ENCODE peak calls at places on chromosomes 12 and 14, in ten cellular contexts. One of them, this sample, is unnamed. For H3K36me3, the result is how much of the 10 kb centered on the place peaks cover.

GRCh38 chr14:77498120-77498979 is at the start of gene ISM2:
- DNase-seq in spleen: peak
- DNase-seq in tibial artery: no peak
- DNase-seq in right lobe of liver: peak
- DNase-seq in right atrium auricular region: no peak
- DNase-seq in psoas muscle: no peak
- DNase-seq in fibroblast of lung: peak
- DNase-seq in K562: peak
- DNase-seq in cardiac muscle cell: peak
- DNase-seq in pancreas: peak
- DNase-seq in this sample: no peak

GRCh38 chr12:22262309-22262708 is 72.2 kb downstream of the ST8SIA1 start:
- DNase-seq in right atrium auricular region: no peak
- DNase-seq in spleen: no peak
- DNase-seq in tibial artery: no peak
- DNase-seq in right lobe of liver: no peak
- DNase-seq in pancreas: no peak
- DNase-seq in cardiac muscle cell: no peak
- DNase-seq in psoas muscle: no peak
- DNase-seq in K562: no peak
- DNase-seq in fibroblast of lung: peak
- DNase-seq in this sample: no peak

GRCh38 chr12:106227641-106228319 is 20.0 kb downstream of the CKAP4 start:
- DNase-seq in psoas muscle: no peak
- DNase-seq in right lobe of liver: peak
- DNase-seq in tibial artery: no peak
- DNase-seq in K562: no peak
- DNase-seq in cardiac muscle cell: no peak
- DNase-seq in spleen: peak
- DNase-seq in fibroblast of lung: peak
- DNase-seq in pancreas: no peak
- DNase-seq in right atrium auricular region: peak
- DNase-seq in this sample: no peak

GRCh38 chr12:24630446-24630845 is 318.5 kb downstream of the BCAT1 start:
- DNase-seq in right lobe of liver: no peak
- DNase-seq in K562: no peak
- DNase-seq in tibial artery: no peak
- DNase-seq in psoas muscle: no peak
- DNase-seq in right atrium auricular region: no peak
- DNase-seq in pancreas: no peak
- DNase-seq in fibroblast of lung: no peak
- DNase-seq in cardiac muscle cell: no peak
- DNase-seq in spleen: no peak
- DNase-seq in this sample: no peak

GRCh38 chr14:105025429-105025828 is 4.5 kb upstream of the CDCA4 start:
- DNase-seq in right atrium auricular region: no peak
- DNase-seq in cardiac muscle cell: no peak
- DNase-seq in psoas muscle: no peak
- DNase-seq in K562: no peak
- DNase-seq in spleen: no peak
- DNase-seq in fibroblast of lung: no peak
- DNase-seq in tibial artery: no peak
- DNase-seq in pancreas: no peak
- DNase-seq in right lobe of liver: no peak
- DNase-seq in this sample: no peak

GRCh38 chr12:27967551-27968054 is 4.9 kb downstream of the PTHLH start:
- DNase-seq in spleen: no peak
- DNase-seq in K562: no peak
- DNase-seq in psoas muscle: no peak
- DNase-seq in right atrium auricular region: no peak
- DNase-seq in pancreas: no peak
- DNase-seq in right lobe of liver: no peak
- DNase-seq in tibial artery: no peak
- DNase-seq in fibroblast of lung: peak
- DNase-seq in cardiac muscle cell: no peak
- DNase-seq in this sample: no peak

GRCh38 chr12:29762637-29763300 is 21.0 kb downstream of the TMTC1 start:
- DNase-seq in right atrium auricular region: peak
- DNase-seq in pancreas: no peak
- DNase-seq in tibial artery: no peak
- DNase-seq in psoas muscle: peak
- DNase-seq in fibroblast of lung: no peak
- DNase-seq in K562: no peak
- DNase-seq in spleen: no peak
- DNase-seq in right lobe of liver: no peak
- DNase-seq in cardiac muscle cell: no peak
- DNase-seq in this sample: no peak

GRCh38 chr14:34029921-34030334 is 79.1 kb upstream of the EGLN3 start:
- DNase-seq in tibial artery: peak
- DNase-seq in pancreas: no peak
- DNase-seq in spleen: no peak
- DNase-seq in right atrium auricular region: no peak
- DNase-seq in right lobe of liver: no peak
- DNase-seq in K562: peak
- DNase-seq in fibroblast of lung: peak
- DNase-seq in cardiac muscle cell: no peak
- DNase-seq in psoas muscle: peak
- DNase-seq in this sample: no peak

GRCh38 chr12:82655751-82656150 is 31.0 kb upstream of the TMTC2 start:
- DNase-seq in psoas muscle: no peak
- DNase-seq in K562: no peak
- DNase-seq in cardiac muscle cell: no peak
- DNase-seq in pancreas: no peak
- DNase-seq in fibroblast of lung: no peak
- DNase-seq in spleen: no peak
- DNase-seq in tibial artery: no peak
- DNase-seq in right atrium auricular region: no peak
- DNase-seq in right lobe of liver: no peak
- DNase-seq in this sample: no peak

GRCh38 chr12:1773937-1774655 is 46.3 kb upstream of the LRTM2 start:
- DNase-seq in psoas muscle: peak
- DNase-seq in spleen: no peak
- DNase-seq in fibroblast of lung: no peak
- DNase-seq in cardiac muscle cell: peak
- DNase-seq in pancreas: no peak
- DNase-seq in right atrium auricular region: no peak
- DNase-seq in K562: no peak
- DNase-seq in tibial artery: no peak
- DNase-seq in right lobe of liver: no peak
- DNase-seq in this sample: no peak

GRCh38 chr14:91416744-91417133 is 881 bp downstream of the CCDC88C start:
- DNase-seq in psoas muscle: no peak
- DNase-seq in tibial artery: no peak
- DNase-seq in cardiac muscle cell: no peak
- DNase-seq in pancreas: peak
- DNase-seq in fibroblast of lung: no peak
- DNase-seq in spleen: peak
- DNase-seq in K562: peak
- DNase-seq in right atrium auricular region: no peak
- DNase-seq in right lobe of liver: no peak
- DNase-seq in this sample: no peak

GRCh38 chr14:90574640-90575131 is 177.9 kb downstream of the CALM1 start:
- DNase-seq in K562: no peak
- DNase-seq in tibial artery: no peak
- DNase-seq in fibroblast of lung: no peak
- DNase-seq in spleen: peak
- DNase-seq in pancreas: no peak
- DNase-seq in cardiac muscle cell: peak
- DNase-seq in right atrium auricular region: no peak
- DNase-seq in right lobe of liver: no peak
- DNase-seq in psoas muscle: peak
- DNase-seq in this sample: no peak

GRCh38 chr14:105890474-105891220 is 364.3 kb downstream of the TMEM121 start:
- DNase-seq in fibroblast of lung: no peak
- DNase-seq in K562: peak
- DNase-seq in psoas muscle: no peak
- DNase-seq in tibial artery: peak
- DNase-seq in right atrium auricular region: no peak
- DNase-seq in cardiac muscle cell: no peak
- DNase-seq in spleen: peak
- DNase-seq in right lobe of liver: peak
- DNase-seq in pancreas: peak
- DNase-seq in this sample: no peak

GRCh38 chr12:63846249-63846967 is 1.9 kb downstream of the SRGAP1 start:
- DNase-seq in K562: no peak
- DNase-seq in pancreas: no peak
- DNase-seq in fibroblast of lung: no peak
- DNase-seq in cardiac muscle cell: no peak
- DNase-seq in psoas muscle: no peak
- DNase-seq in right lobe of liver: no peak
- DNase-seq in tibial artery: no peak
- DNase-seq in right atrium auricular region: no peak
- DNase-seq in spleen: no peak
- DNase-seq in this sample: no peak

GRCh38 chr12:63843613-63844390 is 698 bp upstream of the SRGAP1 start:
- DNase-seq in right atrium auricular region: peak
- DNase-seq in psoas muscle: peak
- DNase-seq in right lobe of liver: peak
- DNase-seq in cardiac muscle cell: peak
- DNase-seq in fibroblast of lung: peak
- DNase-seq in spleen: peak
- DNase-seq in pancreas: peak
- DNase-seq in K562: peak
- DNase-seq in tibial artery: peak
- DNase-seq in this sample: peak

GRCh38 chr12:63841611-63842010 is 2.9 kb upstream of the SRGAP1 start:
- DNase-seq in tibial artery: no peak
- DNase-seq in fibroblast of lung: no peak
- DNase-seq in K562: no peak
- DNase-seq in cardiac muscle cell: no peak
- DNase-seq in right atrium auricular region: no peak
- DNase-seq in right lobe of liver: no peak
- DNase-seq in spleen: no peak
- DNase-seq in psoas muscle: no peak
- DNase-seq in pancreas: no peak
- DNase-seq in this sample: no peak

GRCh38 chr12:63845726-63846125 is 1.2 kb downstream of the SRGAP1 start:
- DNase-seq in right atrium auricular region: no peak
- DNase-seq in K562: no peak
- DNase-seq in right lobe of liver: no peak
- DNase-seq in psoas muscle: no peak
- DNase-seq in spleen: no peak
- DNase-seq in pancreas: no peak
- DNase-seq in tibial artery: no peak
- DNase-seq in cardiac muscle cell: peak
- DNase-seq in fibroblast of lung: peak
- DNase-seq in this sample: no peak

DNA sequence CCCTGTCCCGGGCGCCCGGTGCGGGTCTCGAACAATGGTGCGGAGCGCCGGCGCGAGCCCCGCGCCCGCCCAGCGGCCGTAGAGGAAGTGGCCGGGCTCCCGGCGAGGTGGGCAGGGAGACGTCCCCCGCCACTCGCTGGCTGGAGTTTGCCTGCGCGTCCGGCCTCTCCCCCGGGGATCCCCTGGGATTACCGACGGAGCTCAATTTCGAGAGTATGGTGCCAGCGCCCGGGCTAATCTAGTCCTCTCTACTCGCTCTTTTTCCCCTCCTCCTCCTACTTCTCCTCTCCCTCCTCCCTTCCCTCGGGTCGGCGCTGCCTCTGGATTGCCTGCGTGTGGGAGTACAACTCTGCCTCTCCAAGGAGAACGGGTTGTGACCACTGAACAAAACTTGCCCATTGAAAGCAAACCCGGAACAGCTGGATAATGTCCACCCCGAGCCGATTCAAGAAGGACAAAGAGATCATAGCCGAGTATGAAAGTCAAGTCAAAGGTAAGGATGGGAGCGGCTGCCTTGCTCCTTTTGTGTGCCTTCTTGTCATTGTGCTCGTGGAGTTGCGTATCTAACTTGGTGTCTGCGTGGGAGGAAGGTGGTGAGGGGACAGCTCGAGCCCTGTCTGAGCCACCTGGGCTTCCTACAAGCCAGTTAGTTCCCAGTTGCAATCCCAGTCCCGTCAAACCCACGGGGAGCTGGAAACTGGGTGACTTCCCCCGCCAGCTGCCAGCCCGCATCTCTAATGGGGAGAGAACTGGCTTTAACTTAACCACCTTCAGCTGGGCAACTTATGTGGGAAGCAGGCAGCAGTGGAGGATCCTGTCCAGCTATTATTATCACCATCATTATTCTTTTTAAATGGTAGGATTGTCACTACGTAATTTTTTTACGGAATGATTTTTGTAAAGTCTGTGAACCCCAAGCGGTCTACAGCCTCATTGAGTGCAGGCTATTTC is at the start of gene SRGAP1:
- DNase-seq in pancreas: peak
- DNase-seq in K562: peak
- DNase-seq in fibroblast of lung: peak
- DNase-seq in spleen: peak
- DNase-seq in right atrium auricular region: peak
- DNase-seq in tibial artery: peak
- DNase-seq in cardiac muscle cell: peak
- DNase-seq in psoas muscle: peak
- DNase-seq in right lobe of liver: peak
- DNase-seq in this sample: no peak
- TF ChIP-seq CTCF in pancreas: no peak
- TF ChIP-seq CTCF in K562: no peak
- TF ChIP-seq CTCF in fibroblast of lung: peak
- TF ChIP-seq CTCF in spleen: no peak
- TF ChIP-seq CTCF in right atrium auricular region: no peak
- TF ChIP-seq CTCF in tibial artery: no peak
- TF ChIP-seq CTCF in cardiac muscle cell: peak
- TF ChIP-seq CTCF in psoas muscle: no peak
- TF ChIP-seq CTCF in right lobe of liver: no peak
- TF ChIP-seq CTCF in this sample: peak

GRCh38 chr14:58149196-58149595 is 2.8 kb downstream of the ARMH4 start:
- DNase-seq in right lobe of liver: no peak
- DNase-seq in tibial artery: no peak
- DNase-seq in K562: no peak
- DNase-seq in psoas muscle: no peak
- DNase-seq in cardiac muscle cell: no peak
- DNase-seq in right atrium auricular region: no peak
- DNase-seq in pancreas: no peak
- DNase-seq in spleen: no peak
- DNase-seq in fibroblast of lung: no peak
- DNase-seq in this sample: no peak
- H3K36me3 ChIP-seq in right lobe of liver: under half
- H3K36me3 ChIP-seq in tibial artery: under half
- H3K36me3 ChIP-seq in K562: under half
- H3K36me3 ChIP-seq in psoas muscle: under half
- H3K36me3 ChIP-seq in cardiac muscle cell: under half
- H3K36me3 ChIP-seq in right atrium auricular region: under half
- H3K36me3 ChIP-seq in pancreas: under half
- H3K36me3 ChIP-seq in spleen: under half
- H3K36me3 ChIP-seq in fibroblast of lung: under half
- H3K36me3 ChIP-seq in this sample: under half

GRCh38 chr12:79119796-79120195 is 255.2 kb downstream of the SYT1 start:
- DNase-seq in K562: no peak
- DNase-seq in spleen: no peak
- DNase-seq in cardiac muscle cell: peak
- DNase-seq in right atrium auricular region: no peak
- DNase-seq in right lobe of liver: no peak
- DNase-seq in psoas muscle: no peak
- DNase-seq in tibial artery: no peak
- DNase-seq in fibroblast of lung: no peak
- DNase-seq in pancreas: no peak
- DNase-seq in this sample: no peak
- TF ChIP-seq CTCF in K562: no peak
- TF ChIP-seq CTCF in spleen: no peak
- TF ChIP-seq CTCF in cardiac muscle cell: no peak
- TF ChIP-seq CTCF in right atrium auricular region: no peak
- TF ChIP-seq CTCF in right lobe of liver: no peak
- TF ChIP-seq CTCF in psoas muscle: no peak
- TF ChIP-seq CTCF in tibial artery: no peak
- TF ChIP-seq CTCF in fibroblast of lung: peak
- TF ChIP-seq CTCF in pancreas: no peak
- TF ChIP-seq CTCF in this sample: no peak

GRCh38 chr12:109460538-109460937 is 16.6 kb downstream of the KCTD10 start:
- DNase-seq in spleen: no peak
- DNase-seq in psoas muscle: no peak
- DNase-seq in cardiac muscle cell: no peak
- DNase-seq in right atrium auricular region: no peak
- DNase-seq in fibroblast of lung: no peak
- DNase-seq in pancreas: no peak
- DNase-seq in right lobe of liver: peak
- DNase-seq in K562: peak
- DNase-seq in tibial artery: no peak
- DNase-seq in this sample: no peak
- H3K36me3 ChIP-seq in spleen: half or more
- H3K36me3 ChIP-seq in psoas muscle: under half
- H3K36me3 ChIP-seq in cardiac muscle cell: under half
- H3K36me3 ChIP-seq in right atrium auricular region: under half
- H3K36me3 ChIP-seq in fibroblast of lung: under half
- H3K36me3 ChIP-seq in pancreas: under half
- H3K36me3 ChIP-seq in right lobe of liver: under half
- H3K36me3 ChIP-seq in K562: half or more
- H3K36me3 ChIP-seq in tibial artery: under half
- H3K36me3 ChIP-seq in this sample: under half